ENCODE peak calls at places on chromosomes 4 and X, in six cellular contexts. D, I, K, B, X and J are unnamed samples.

GRCh38 chr4:40178672-40179071 is 18.2 kb upstream of the RHOH start:
- DNase-seq in K (no peak), D (no peak), X (peak), B (no peak), I (no peak), J (peak)

GRCh38 chrX:70960728-70961127 is 29.8 kb upstream of the SLC7A3 start:
- DNase-seq in B (peak), I (no peak), D (no peak), K (no peak), X (no peak), J (no peak)

GRCh38 chr4:4985036-4985435 is 34.2 kb downstream of the CYTL1 start:
- DNase-seq in D (no peak), X (no peak), B (no peak), I (no peak), K (no peak), J (no peak)

GRCh38 chr4:115279300-115279699 is 165.9 kb upstream of the NDST4 start:
- DNase-seq in B (no peak), D (no peak), I (no peak), X (no peak), K (no peak), J (no peak)

GRCh38 chr4:131302108-131302507 is 1847.0 kb upstream of the PCDH10 start:
- DNase-seq in I (no peak), B (peak), X (no peak), D (no peak), K (no peak), J (no peak)

GRCh38 chr4:78971326-78971725 is 32.1 kb upstream of the PAQR3 start:
- DNase-seq in K (no peak), B (no peak), D (no peak), X (no peak), I (no peak), J (no peak)

GRCh38 chrX:111447298-111447697 is 35.3 kb upstream of the DCX start:
- DNase-seq in X (peak), K (peak), B (peak), I (peak), D (no peak), J (peak)

GRCh38 chr4:121519236-121519838 is 138.5 kb upstream of the QRFPR start:
- DNase-seq in B (no peak), K (no peak), I (no peak), D (no peak), X (no peak), J (no peak)

GRCh38 chr4:94221930-94222329 is 14.3 kb downstream of the SMARCAD1 start:
- DNase-seq in K (no peak), D (no peak), X (no peak), I (no peak), B (no peak), J (no peak)

GRCh38 chr4:163535657-163536056 is 41.2 kb downstream of the TMA16 start:
- DNase-seq in B (no peak), I (no peak), D (no peak), X (no peak), K (no peak), J (no peak)

GRCh38 chr4:155419266-155419665 is 42.5 kb upstream of the MAP9 start:
- DNase-seq in I (peak), D (peak), X (no peak), K (no peak), B (no peak), J (no peak)

GRCh38 chr4:71259911-71260331 is 78.9 kb upstream of the SLC4A4 start:
- DNase-seq in X (no peak), B (no peak), I (no peak), D (no peak), K (no peak), J (no peak)

GRCh38 chrX:83521905-83522304 is 13.8 kb downstream of the POU3F4 start:
- DNase-seq in D (no peak), B (no peak), X (no peak), K (no peak), I (no peak), J (no peak)

GRCh38 chr4:25970691-25971427 is 56.8 kb downstream of the SMIM20 start:
- DNase-seq in K (no peak), I (peak), B (peak), X (no peak), D (no peak), J (peak)

GRCh38 chrX:134526399-134526798 is 66.4 kb downstream of the HPRT1 start:
- DNase-seq in X (no peak), D (peak), B (no peak), K (no peak), I (no peak), J (no peak)

GRCh38 chr4:76194325-76194724 is 19.3 kb downstream of the SCARB2 start:
- DNase-seq in I (peak), K (no peak), B (no peak), D (peak), X (no peak), J (peak)

GRCh38 chrX:129961180-129962083 is 21.0 kb upstream of the BCORL1 start:
- DNase-seq in D (no peak), K (no peak), B (peak), X (peak), I (peak), J (peak)

GRCh38 chr4:139515531-139515958 is 40.5 kb downstream of the SETD7 start:
- DNase-seq in B (no peak), X (no peak), K (no peak), D (no peak), I (no peak), J (no peak)

GRCh38 chrX:42821803-42822443 is 44.0 kb upstream of the PPP1R2C start:
- DNase-seq in X (no peak), D (no peak), I (no peak), B (no peak), K (no peak), J (no peak)

GRCh38 chr4:152424980-152425379 is 110.9 kb downstream of the FBXW7 start:
- DNase-seq in X (no peak), I (no peak), K (no peak), D (no peak), B (no peak), J (no peak)

GRCh38 chr4:123564758-123565346 is 168.3 kb downstream of the SPRY1 start:
- DNase-seq in X (peak), D (peak), B (peak), I (peak), K (peak), J (peak)

GRCh38 chr4:148881860-148882643 is 439.8 kb upstream of the NR3C2 start:
- DNase-seq in K (peak), I (no peak), X (no peak), D (no peak), B (peak), J (no peak)

GRCh38 chrX:131741103-131741581 is 197.3 kb downstream of the OR13H1 start:
- DNase-seq in X (no peak), B (no peak), I (no peak), D (peak), K (no peak), J (peak)

GRCh38 chr4:57059890-57060716 is 50.1 kb downstream of the IGFBP7 start:
- DNase-seq in I (peak), K (no peak), B (no peak), D (peak), X (no peak), J (no peak)

GRCh38 chrX:17605676-17606075 is 131.6 kb upstream of the SCML1 start:
- DNase-seq in X (no peak), B (no peak), D (peak), I (peak), K (no peak), J (no peak)

GRCh38 chrX:84168095-84168494 is 19.9 kb downstream of the RPS6KA6 start:
- DNase-seq in X (no peak), B (no peak), D (peak), I (peak), K (no peak), J (peak)

GRCh38 chr4:76539979-76540378 is 105.0 kb downstream of the SHROOM3 start:
- DNase-seq in K (no peak), B (peak), D (no peak), I (peak), X (no peak), J (peak)

GRCh38 chr4:185396724-185397402 is at the start of gene ANKRD37:
- DNase-seq in I (peak), D (peak), B (peak), K (no peak), X (peak), J (peak)

GRCh38 chr4:125590158-125590557 is 275.4 kb downstream of the FAT4 start:
- DNase-seq in X (no peak), D (no peak), I (no peak), B (no peak), K (no peak), J (no peak)

GRCh38 chrX:87578978-87579377 is 61.4 kb downstream of the KLHL4 start:
- DNase-seq in K (no peak), B (peak), X (no peak), I (peak), D (no peak), J (no peak)

GRCh38 chr4:168096444-168096784 is 4.1 kb downstream of the ANXA10 start:
- DNase-seq in I (no peak), X (no peak), D (no peak), B (no peak), K (no peak), J (no peak)

GRCh38 chr4:106365613-106366012 is 3.0 kb downstream of the GIMD1 start:
- DNase-seq in K (no peak), B (peak), X (no peak), D (peak), I (peak), J (peak)

GRCh38 chr4:172962564-172963353 is 205.9 kb upstream of the GALNT7 start:
- DNase-seq in D (peak), I (peak), B (no peak), X (no peak), K (no peak), J (no peak)

GRCh38 chrX:122565952-122566351 is 618.1 kb upstream of the GRIA3 start:
- DNase-seq in B (peak), I (peak), D (peak), X (no peak), K (no peak), J (peak)

GRCh38 chr4:85725727-85726170 is 250.8 kb downstream of the ARHGAP24 start:
- DNase-seq in K (no peak), I (no peak), D (no peak), X (no peak), B (peak), J (no peak)

GRCh38 chr4:42397256-42397634 is at the start of gene SHISA3:
- DNase-seq in K (no peak), B (peak), X (peak), I (peak), D (no peak), J (no peak)

GRCh38 chrX:153921511-153922285 is 4.4 kb downstream of the ARHGAP4 start:
- DNase-seq in X (no peak), I (no peak), K (no peak), B (no peak), D (no peak), J (no peak)

GRCh38 chrX:53284684-53285447 is 3.5 kb upstream of the IQSEC2 start:
- DNase-seq in K (peak), B (peak), D (peak), I (peak), X (peak), J (peak)

GRCh38 chrX:53184836-53185235 is 40.2 kb downstream of the KDM5C start:
- DNase-seq in K (no peak), D (peak), X (no peak), B (peak), I (peak), J (peak)

GRCh38 chr4:99651811-99652545 is 5.7 kb downstream of the C4orf54 start:
- DNase-seq in K (no peak), B (no peak), X (no peak), I (no peak), D (no peak), J (no peak)
- H3K4me3 ChIP-seq in K (no peak), B (no peak), X (no peak), I (no peak), D (no peak), J (no peak)

DNA sequence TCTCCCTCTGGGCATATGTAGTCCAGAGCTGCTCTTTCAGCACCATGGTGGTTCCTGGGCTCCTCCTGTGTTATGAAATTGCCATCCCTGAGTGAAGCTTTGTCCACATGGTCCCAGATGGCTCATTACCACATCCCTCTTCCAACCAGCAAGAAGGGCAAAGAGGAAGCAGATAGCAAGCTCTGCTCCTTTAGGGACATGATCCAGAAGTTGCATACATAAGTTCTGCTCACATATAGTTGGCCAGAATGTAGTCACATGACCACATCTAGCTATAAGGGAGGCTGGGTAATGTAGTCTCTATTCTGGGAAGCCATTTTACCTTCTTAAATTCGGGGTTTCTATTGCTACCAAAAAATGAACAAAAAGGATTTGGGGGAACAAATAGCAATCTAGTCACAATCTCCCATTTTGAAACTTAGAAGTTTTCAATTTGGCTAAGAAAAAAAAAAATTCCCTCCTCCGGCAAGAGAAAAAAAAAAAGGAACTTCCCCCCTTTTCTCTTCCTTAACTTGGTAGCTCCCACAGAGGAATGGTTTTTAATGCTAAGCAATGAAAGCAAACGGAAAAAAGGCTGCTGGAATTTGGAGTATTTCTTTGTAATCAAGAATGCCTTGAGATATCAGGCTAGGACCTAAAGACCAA is 88.2 kb upstream of the USP9X start:
- DNase-seq in X (no peak), D (peak), I (peak), B (peak), K (peak), J (peak)
- H2AK5ac ChIP-seq in X (no peak), D (no peak), I (no peak), B (no peak), K (no peak), J (no peak)

DNA sequence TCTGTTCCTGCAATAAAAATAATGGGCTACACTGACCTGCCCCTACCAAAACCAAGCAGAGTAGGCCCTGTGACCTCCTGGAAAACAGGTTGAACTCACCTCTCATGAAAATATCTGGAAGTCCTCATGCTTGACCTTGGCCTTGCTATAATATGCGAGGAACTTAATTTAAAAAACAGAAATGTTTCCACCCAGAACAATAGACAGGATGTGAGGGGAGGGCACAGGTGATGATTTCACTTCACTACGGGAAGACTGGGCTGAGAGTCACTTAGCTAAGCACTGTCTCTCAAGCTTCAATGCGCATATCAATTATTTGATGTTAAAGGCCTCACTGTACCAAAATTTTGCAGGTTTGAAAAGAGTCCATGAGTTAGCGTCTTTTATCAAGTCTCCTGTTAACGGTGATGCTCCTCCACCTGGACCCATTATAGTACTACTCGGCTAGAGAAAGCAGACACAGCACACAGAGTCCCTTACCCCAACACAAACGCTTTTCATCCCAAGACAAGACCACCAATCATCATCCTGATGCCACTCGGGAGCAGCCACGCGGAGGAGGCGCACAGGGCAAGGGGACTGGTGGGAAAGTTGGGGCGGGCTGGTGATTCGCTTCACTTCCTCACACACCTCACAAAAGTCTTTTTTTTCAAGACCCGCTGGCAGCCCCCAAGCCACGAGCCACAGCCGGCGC is 25.9 kb downstream of the ZNF721 start:
- DNase-seq in B (peak), I (peak), X (no peak), K (no peak), D (peak), J (no peak)
- H3K18ac ChIP-seq in B (peak), I (peak), X (peak), K (peak), D (no peak), J (peak)

DNA sequence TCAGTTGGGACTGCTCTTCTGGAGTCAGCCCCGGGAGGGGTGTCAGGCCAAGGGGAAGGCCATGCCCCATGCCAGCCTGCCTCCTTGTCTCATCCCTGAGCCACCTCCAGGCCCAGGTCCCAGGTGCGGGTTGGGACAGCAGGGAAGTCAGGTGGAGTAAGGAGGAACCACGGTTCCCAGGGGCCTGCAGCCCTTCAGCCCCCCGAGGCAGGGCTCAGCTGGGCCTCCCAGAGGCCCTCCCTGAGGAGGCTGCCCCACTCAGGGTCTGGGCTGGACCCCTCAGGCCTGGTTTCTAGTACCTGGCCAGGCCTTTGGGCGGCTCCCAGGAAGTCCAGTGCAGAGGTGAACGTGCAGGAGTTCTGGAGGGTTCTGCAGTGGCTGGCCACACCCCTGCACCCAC is 23.4 kb upstream of the FGFR3 start:
- DNase-seq in D (no peak), X (no peak), B (no peak), K (no peak), I (no peak), J (no peak)
- H3K4me3 ChIP-seq in D (no peak), X (no peak), B (no peak), K (no peak), I (no peak), J (no peak)

GRCh38 chr4:98110214-98110613 is 33.1 kb downstream of the STPG2 start:
- DNase-seq in B (no peak), D (no peak), X (no peak), K (no peak), I (no peak), J (peak)
- H2AK5ac ChIP-seq in B (no peak), D (no peak), X (peak), K (no peak), I (no peak), J (no peak)

GRCh38 chrX:74422029-74422352 is 698 bp downstream of the SLC16A2 start:
- DNase-seq in D (no peak), K (no peak), X (no peak), I (no peak), B (no peak), J (no peak)

GRCh38 chrX:74421181-74422028 is at the start of gene SLC16A2:
- DNase-seq in X (peak), B (peak), K (peak), D (peak), I (peak), J (peak)

GRCh38 chrX:74422576-74423288 is 1.4 kb downstream of the SLC16A2 start:
- DNase-seq in X (peak), B (peak), K (peak), I (peak), D (peak), J (no peak)

GRCh38 chrX:74419861-74420193 is 1.5 kb upstream of the SLC16A2 start:
- DNase-seq in I (no peak), D (no peak), K (peak), B (peak), X (no peak), J (peak)

DNA sequence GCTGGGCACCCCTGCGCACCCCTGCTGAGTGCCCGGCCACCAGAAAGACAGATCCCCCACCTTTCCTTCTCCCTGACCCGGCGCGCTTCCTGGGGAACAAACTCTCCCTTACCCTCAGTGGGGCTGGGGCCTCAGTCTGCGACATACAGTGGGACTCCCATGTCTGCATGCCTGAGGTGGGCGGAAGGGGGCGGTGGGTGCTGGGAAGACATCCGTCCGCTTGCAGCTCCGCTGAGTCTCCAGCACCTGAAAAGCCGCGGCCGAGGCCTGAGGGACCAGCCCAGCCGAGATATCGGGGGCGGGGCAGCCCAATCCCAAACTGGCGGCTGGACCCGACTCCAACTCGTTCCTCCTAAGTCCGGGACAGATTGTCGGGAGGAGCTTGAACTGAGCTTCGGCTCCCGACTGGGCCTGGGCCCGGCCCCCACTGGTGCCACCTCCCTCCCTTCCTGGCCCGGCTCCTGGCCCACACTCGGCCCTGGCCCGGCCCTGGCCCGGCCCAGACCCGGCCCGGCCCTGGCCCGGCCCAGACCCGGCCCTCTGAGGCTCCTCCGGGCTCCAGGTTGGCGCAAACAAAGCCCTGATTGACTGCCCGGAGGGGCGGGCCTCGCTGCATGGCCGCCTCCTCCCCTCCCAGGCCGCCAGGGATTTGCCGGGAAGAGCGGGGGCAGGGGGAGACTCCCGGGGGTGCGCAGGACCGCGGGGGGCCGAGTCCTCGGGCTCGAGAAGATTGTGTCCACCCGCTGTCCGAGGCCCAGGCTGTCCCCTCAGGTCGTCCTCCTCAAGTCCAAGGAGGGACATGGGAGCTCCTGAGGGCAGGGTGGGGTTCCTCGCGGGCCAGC is 878 bp upstream of the SLC16A2 start:
- DNase-seq in I (peak), B (peak), D (peak), X (peak), K (peak), J (peak)
- H3K18ac ChIP-seq in I (peak), B (peak), D (peak), X (peak), K (peak), J (peak)